ENCODE peak calls at places on chromosome 17, in five cellular contexts. One of them, this sample, is unnamed. For H3K4me1, the result is how much of the 10 kb centered on the place peaks cover.

GRCh38 chr17:28675485-28675884 is 13.5 kb downstream of the SUPT6H start:
- DNase-seq in left ventricle myocardium inferior: no peak
- DNase-seq in CD4-positive, alpha-beta memory T cell: no peak
- DNase-seq in thoracic aorta: no peak
- DNase-seq in H1: no peak
- DNase-seq in this sample: no peak

GRCh38 chr17:38750312-38751121 is 2.0 kb upstream of the PSMB3 start:
- DNase-seq in CD4-positive, alpha-beta memory T cell: no peak
- DNase-seq in thoracic aorta: no peak
- DNase-seq in left ventricle myocardium inferior: no peak
- DNase-seq in H1: no peak
- DNase-seq in this sample: no peak

GRCh38 chr17:42078396-42079042 is 19.8 kb downstream of the ZNF385C start:
- DNase-seq in CD4-positive, alpha-beta memory T cell: no peak
- DNase-seq in left ventricle myocardium inferior: no peak
- DNase-seq in H1: no peak
- DNase-seq in thoracic aorta: no peak
- DNase-seq in this sample: no peak

GRCh38 chr17:9987779-9988585 is 82.9 kb upstream of the RCVRN start:
- DNase-seq in H1: no peak
- DNase-seq in CD4-positive, alpha-beta memory T cell: no peak
- DNase-seq in left ventricle myocardium inferior: peak
- DNase-seq in thoracic aorta: no peak
- DNase-seq in this sample: peak

GRCh38 chr17:79983456-79983855 is 52.2 kb downstream of the TBC1D16 start:
- DNase-seq in thoracic aorta: no peak
- DNase-seq in H1: no peak
- DNase-seq in left ventricle myocardium inferior: no peak
- DNase-seq in CD4-positive, alpha-beta memory T cell: no peak
- DNase-seq in this sample: peak

GRCh38 chr17:62718420-62718819 is 89.7 kb downstream of the MARCHF10 start:
- DNase-seq in H1: no peak
- DNase-seq in left ventricle myocardium inferior: no peak
- DNase-seq in thoracic aorta: no peak
- DNase-seq in CD4-positive, alpha-beta memory T cell: no peak
- DNase-seq in this sample: no peak

GRCh38 chr17:35920229-35920628 is 10.3 kb downstream of the RDM1 start:
- DNase-seq in H1: no peak
- DNase-seq in thoracic aorta: no peak
- DNase-seq in CD4-positive, alpha-beta memory T cell: no peak
- DNase-seq in left ventricle myocardium inferior: no peak
- DNase-seq in this sample: no peak

GRCh38 chr17:29546085-29546484 is 20.8 kb downstream of the ABHD15 start:
- DNase-seq in thoracic aorta: no peak
- DNase-seq in H1: no peak
- DNase-seq in CD4-positive, alpha-beta memory T cell: no peak
- DNase-seq in left ventricle myocardium inferior: no peak
- DNase-seq in this sample: no peak

GRCh38 chr17:80991645-80992076 is at the start of gene CHMP6:
- DNase-seq in thoracic aorta: no peak
- DNase-seq in left ventricle myocardium inferior: peak
- DNase-seq in CD4-positive, alpha-beta memory T cell: peak
- DNase-seq in H1: no peak
- DNase-seq in this sample: peak

GRCh38 chr17:57256708-57257112 is 387 bp downstream of the MSI2 start:
- DNase-seq in thoracic aorta: no peak
- DNase-seq in left ventricle myocardium inferior: peak
- DNase-seq in CD4-positive, alpha-beta memory T cell: peak
- DNase-seq in H1: no peak
- DNase-seq in this sample: no peak

GRCh38 chr17:32335647-32336046 is 6.3 kb downstream of the C17orf75 start:
- DNase-seq in H1: no peak
- DNase-seq in CD4-positive, alpha-beta memory T cell: no peak
- DNase-seq in thoracic aorta: no peak
- DNase-seq in left ventricle myocardium inferior: no peak
- DNase-seq in this sample: no peak

GRCh38 chr17:79223953-79224352 is 149.3 kb downstream of the ENGASE start:
- DNase-seq in CD4-positive, alpha-beta memory T cell: no peak
- DNase-seq in left ventricle myocardium inferior: no peak
- DNase-seq in H1: no peak
- DNase-seq in thoracic aorta: no peak
- DNase-seq in this sample: no peak

GRCh38 chr17:44901323-44901965 is 2.2 kb upstream of the EFTUD2 start:
- DNase-seq in H1: no peak
- DNase-seq in thoracic aorta: no peak
- DNase-seq in left ventricle myocardium inferior: no peak
- DNase-seq in CD4-positive, alpha-beta memory T cell: no peak
- DNase-seq in this sample: no peak

GRCh38 chr17:74745548-74746177 is 2.8 kb upstream of the NHERF1 start:
- DNase-seq in H1: no peak
- DNase-seq in left ventricle myocardium inferior: peak
- DNase-seq in thoracic aorta: no peak
- DNase-seq in CD4-positive, alpha-beta memory T cell: no peak
- DNase-seq in this sample: no peak

GRCh38 chr17:38658741-38659345 is 15.9 kb downstream of the EPOP start:
- DNase-seq in H1: no peak
- DNase-seq in left ventricle myocardium inferior: peak
- DNase-seq in CD4-positive, alpha-beta memory T cell: no peak
- DNase-seq in thoracic aorta: no peak
- DNase-seq in this sample: no peak

GRCh38 chr17:77865109-77865611 is 93.3 kb upstream of the TNRC6C start:
- DNase-seq in H1: no peak
- DNase-seq in thoracic aorta: no peak
- DNase-seq in CD4-positive, alpha-beta memory T cell: no peak
- DNase-seq in left ventricle myocardium inferior: no peak
- DNase-seq in this sample: no peak

DNA sequence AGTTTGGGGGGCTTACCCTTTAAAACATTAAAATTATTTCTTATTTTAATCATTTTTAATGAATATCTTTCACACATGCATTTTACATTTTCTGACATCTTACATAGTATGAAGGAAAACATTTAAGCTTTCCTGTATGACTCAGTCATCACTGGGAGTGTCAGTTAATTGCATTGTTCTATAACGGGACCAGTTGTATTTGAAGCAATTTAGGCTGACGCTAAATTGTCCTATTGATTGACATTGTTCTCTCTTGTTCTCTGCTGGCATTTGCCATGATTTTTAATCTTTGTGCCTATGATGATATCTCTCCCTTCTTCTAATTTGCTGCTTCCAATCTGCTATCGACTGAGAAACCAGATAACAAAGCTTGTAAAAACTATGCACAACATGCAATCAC is 190.5 kb upstream of the PIRT start:
- DNase-seq in thoracic aorta: no peak
- DNase-seq in CD4-positive, alpha-beta memory T cell: no peak
- DNase-seq in left ventricle myocardium inferior: no peak
- DNase-seq in H1: no peak
- DNase-seq in this sample: no peak
- H3K27ac ChIP-seq in thoracic aorta: no peak
- H3K27ac ChIP-seq in CD4-positive, alpha-beta memory T cell: no peak
- H3K27ac ChIP-seq in left ventricle myocardium inferior: no peak
- H3K27ac ChIP-seq in H1: no peak
- H3K27ac ChIP-seq in this sample: no peak

DNA sequence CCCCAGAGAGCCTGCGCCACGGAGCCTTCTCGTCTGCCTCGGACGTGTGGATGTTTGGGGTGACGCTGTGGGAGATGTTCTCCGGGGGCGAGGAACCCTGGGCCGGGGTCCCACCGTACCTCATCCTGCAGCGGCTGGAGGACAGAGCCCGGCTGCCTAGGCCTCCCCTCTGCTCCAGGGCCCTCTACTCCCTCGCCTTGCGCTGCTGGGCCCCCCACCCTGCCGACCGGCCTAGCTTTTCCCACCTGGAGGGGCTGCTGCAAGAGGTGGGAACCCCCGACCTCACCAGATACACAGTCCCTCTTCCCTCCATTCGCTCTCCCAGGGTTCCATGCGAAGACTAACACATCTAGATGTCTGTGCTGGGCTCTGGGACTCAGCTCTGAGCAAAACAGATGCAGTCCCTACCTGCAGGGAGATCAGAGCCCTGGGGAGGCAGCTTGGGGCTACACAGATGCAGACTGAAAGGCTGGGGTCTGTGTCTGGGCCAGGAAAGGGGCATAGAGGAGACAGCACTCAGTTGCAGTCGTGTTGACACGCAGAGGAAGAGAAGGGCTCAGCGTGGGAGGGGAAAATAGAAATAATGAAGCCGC is 3.7 kb downstream of the TNK1 start:
- DNase-seq in CD4-positive, alpha-beta memory T cell: no peak
- DNase-seq in thoracic aorta: no peak
- DNase-seq in H1: no peak
- DNase-seq in left ventricle myocardium inferior: no peak
- DNase-seq in this sample: no peak
- H3K4me3 ChIP-seq in CD4-positive, alpha-beta memory T cell: peak
- H3K4me3 ChIP-seq in thoracic aorta: peak
- H3K4me3 ChIP-seq in H1: peak
- H3K4me3 ChIP-seq in left ventricle myocardium inferior: peak
- H3K4me3 ChIP-seq in this sample: peak

GRCh38 chr17:40317880-40318834 is 9.2 kb downstream of the RARA start:
- DNase-seq in left ventricle myocardium inferior: peak
- DNase-seq in CD4-positive, alpha-beta memory T cell: peak
- DNase-seq in H1: peak
- DNase-seq in thoracic aorta: peak
- DNase-seq in this sample: peak

GRCh38 chr17:40320771-40321501 is 12.0 kb downstream of the RARA start:
- DNase-seq in thoracic aorta: no peak
- DNase-seq in left ventricle myocardium inferior: peak
- DNase-seq in H1: no peak
- DNase-seq in CD4-positive, alpha-beta memory T cell: peak
- DNase-seq in this sample: peak

GRCh38 chr17:40321502-40322416 is 12.8 kb downstream of the RARA start:
- DNase-seq in left ventricle myocardium inferior: peak
- DNase-seq in thoracic aorta: no peak
- DNase-seq in H1: no peak
- DNase-seq in CD4-positive, alpha-beta memory T cell: no peak
- DNase-seq in this sample: peak

GRCh38 chr17:40318835-40319332 is 9.9 kb downstream of the RARA start:
- DNase-seq in H1: no peak
- DNase-seq in CD4-positive, alpha-beta memory T cell: peak
- DNase-seq in thoracic aorta: no peak
- DNase-seq in left ventricle myocardium inferior: peak
- DNase-seq in this sample: peak

DNA sequence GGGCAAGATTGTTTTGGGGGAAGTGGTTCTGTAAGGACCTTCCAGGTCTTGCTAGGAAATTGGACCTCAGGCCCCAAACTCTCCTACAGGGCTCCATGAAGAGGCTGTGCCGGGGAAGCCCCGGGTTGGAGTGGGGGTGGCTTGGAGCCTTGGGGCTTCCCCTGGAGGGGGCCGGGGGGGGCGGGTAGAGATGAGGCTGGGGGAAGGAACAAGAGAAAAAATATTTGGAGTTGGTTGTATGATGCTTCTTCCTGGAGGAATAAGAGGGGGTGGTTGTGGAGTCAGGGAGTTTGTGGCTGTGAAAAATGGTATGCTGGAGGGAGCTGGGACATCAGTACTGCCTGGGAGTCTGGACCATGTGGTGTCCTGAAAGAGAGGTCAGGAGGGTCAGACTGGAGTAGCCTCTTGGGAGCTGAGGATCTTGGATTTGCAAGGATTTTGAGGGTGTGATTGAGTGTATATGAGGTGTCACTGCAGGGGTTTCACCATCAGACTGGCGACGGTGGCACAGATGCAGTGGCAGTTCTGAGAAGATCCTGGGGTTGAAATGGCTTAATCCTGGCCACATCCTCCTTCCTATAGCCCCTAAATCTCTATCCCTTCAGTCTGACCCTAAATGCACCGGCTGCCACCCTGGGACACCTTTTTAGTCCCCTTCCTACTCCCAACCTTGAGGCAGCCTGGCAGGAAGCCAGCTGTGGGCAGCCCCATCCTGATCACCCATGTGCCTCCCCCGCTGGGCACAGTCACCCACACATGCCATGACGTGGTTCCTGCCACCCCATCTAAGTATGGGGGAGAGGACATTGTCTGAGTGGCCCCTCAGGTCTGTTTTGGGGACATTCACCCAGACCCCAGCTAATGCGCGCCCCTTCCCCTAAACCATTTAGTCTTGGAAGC is 10.9 kb downstream of the RARA start:
- DNase-seq in H1: no peak
- DNase-seq in thoracic aorta: no peak
- DNase-seq in left ventricle myocardium inferior: peak
- DNase-seq in CD4-positive, alpha-beta memory T cell: peak
- DNase-seq in this sample: no peak
- H3K4me1 ChIP-seq in H1: under half
- H3K4me1 ChIP-seq in thoracic aorta: half or more
- H3K4me1 ChIP-seq in left ventricle myocardium inferior: half or more
- H3K4me1 ChIP-seq in CD4-positive, alpha-beta memory T cell: half or more
- H3K4me1 ChIP-seq in this sample: half or more

GRCh38 chr17:733743-734142 is 1.3 kb downstream of the TLCD3A start:
- DNase-seq in thoracic aorta: no peak
- DNase-seq in H1: no peak
- DNase-seq in CD4-positive, alpha-beta memory T cell: no peak
- DNase-seq in left ventricle myocardium inferior: no peak
- DNase-seq in this sample: no peak

GRCh38 chr17:728911-729310 is 3.5 kb upstream of the TLCD3A start:
- DNase-seq in left ventricle myocardium inferior: no peak
- DNase-seq in thoracic aorta: no peak
- DNase-seq in H1: no peak
- DNase-seq in CD4-positive, alpha-beta memory T cell: no peak
- DNase-seq in this sample: no peak

GRCh38 chr17:731943-732787 is at the start of gene TLCD3A:
- DNase-seq in left ventricle myocardium inferior: peak
- DNase-seq in H1: no peak
- DNase-seq in thoracic aorta: no peak
- DNase-seq in CD4-positive, alpha-beta memory T cell: peak
- DNase-seq in this sample: peak

GRCh38 chr17:737561-738113 is 5.2 kb downstream of the TLCD3A start:
- DNase-seq in CD4-positive, alpha-beta memory T cell: no peak
- DNase-seq in H1: no peak
- DNase-seq in left ventricle myocardium inferior: no peak
- DNase-seq in thoracic aorta: no peak
- DNase-seq in this sample: no peak

GRCh38 chr17:732788-733720 is 658 bp downstream of the TLCD3A start:
- DNase-seq in left ventricle myocardium inferior: peak
- DNase-seq in H1: no peak
- DNase-seq in CD4-positive, alpha-beta memory T cell: no peak
- DNase-seq in thoracic aorta: no peak
- DNase-seq in this sample: no peak
- H3K27ac ChIP-seq in left ventricle myocardium inferior: peak
- H3K27ac ChIP-seq in H1: peak
- H3K27ac ChIP-seq in CD4-positive, alpha-beta memory T cell: no peak
- H3K27ac ChIP-seq in thoracic aorta: no peak
- H3K27ac ChIP-seq in this sample: peak

GRCh38 chr17:27245230-27245696 is 48.7 kb upstream of the WSB1 start:
- DNase-seq in thoracic aorta: peak
- DNase-seq in H1: peak
- DNase-seq in left ventricle myocardium inferior: peak
- DNase-seq in CD4-positive, alpha-beta memory T cell: peak
- DNase-seq in this sample: peak
- H3K4me3 ChIP-seq in thoracic aorta: peak
- H3K4me3 ChIP-seq in H1: no peak
- H3K4me3 ChIP-seq in left ventricle myocardium inferior: peak
- H3K4me3 ChIP-seq in CD4-positive, alpha-beta memory T cell: no peak
- H3K4me3 ChIP-seq in this sample: peak

This sample was measured in ovary.